ENCODE peak calls at places on chromosomes 6 and 20, in five cellular contexts. One of them, this sample, is unnamed.

GRCh38 chr6:152353440-152353839 is 283.7 kb downstream of the SYNE1 start:
- DNase-seq in foreskin fibroblast: no peak
- DNase-seq in naive thymus-derived CD4-positive, alpha-beta T cell: no peak
- DNase-seq in uterus: no peak
- DNase-seq in WTC11: no peak
- DNase-seq in this sample: no peak

GRCh38 chr6:84688187-84688878 is 76.1 kb downstream of the TBX18 start:
- DNase-seq in foreskin fibroblast: no peak
- DNase-seq in naive thymus-derived CD4-positive, alpha-beta T cell: no peak
- DNase-seq in uterus: no peak
- DNase-seq in WTC11: no peak
- DNase-seq in this sample: no peak

GRCh38 chr6:7332090-7332745 is 19.2 kb upstream of the SSR1 start:
- DNase-seq in foreskin fibroblast: no peak
- DNase-seq in naive thymus-derived CD4-positive, alpha-beta T cell: no peak
- DNase-seq in uterus: no peak
- DNase-seq in WTC11: no peak
- DNase-seq in this sample: no peak

GRCh38 chr20:49288784-49289696 is 11.2 kb upstream of the ZNFX1 start:
- DNase-seq in foreskin fibroblast: no peak
- DNase-seq in naive thymus-derived CD4-positive, alpha-beta T cell: no peak
- DNase-seq in uterus: no peak
- DNase-seq in WTC11: no peak
- DNase-seq in this sample: no peak

GRCh38 chr20:64228751-64229518 is 26.6 kb upstream of the PCMTD2 start:
- DNase-seq in foreskin fibroblast: no peak
- DNase-seq in naive thymus-derived CD4-positive, alpha-beta T cell: no peak
- DNase-seq in uterus: no peak
- DNase-seq in WTC11: no peak
- DNase-seq in this sample: no peak

GRCh38 chr20:15396026-15396425 is 1058.6 kb upstream of the FLRT3 start:
- DNase-seq in foreskin fibroblast: no peak
- DNase-seq in naive thymus-derived CD4-positive, alpha-beta T cell: no peak
- DNase-seq in uterus: no peak
- DNase-seq in WTC11: no peak
- DNase-seq in this sample: no peak

GRCh38 chr6:159012201-159012600 is 12.2 kb upstream of the RSPH3 start:
- DNase-seq in foreskin fibroblast: no peak
- DNase-seq in naive thymus-derived CD4-positive, alpha-beta T cell: no peak
- DNase-seq in uterus: no peak
- DNase-seq in WTC11: no peak
- DNase-seq in this sample: no peak

GRCh38 chr6:29769336-29769735 is 46.1 kb downstream of the HLA-F start:
- DNase-seq in foreskin fibroblast: no peak
- DNase-seq in naive thymus-derived CD4-positive, alpha-beta T cell: no peak
- DNase-seq in uterus: no peak
- DNase-seq in WTC11: no peak
- DNase-seq in this sample: no peak

GRCh38 chr20:50346372-50347347 is 156.0 kb downstream of the CEBPB start:
- DNase-seq in foreskin fibroblast: peak; percentile 83
- DNase-seq in naive thymus-derived CD4-positive, alpha-beta T cell: no peak
- DNase-seq in uterus: peak; percentile 88
- DNase-seq in WTC11: no peak
- DNase-seq in this sample: no peak

GRCh38 chr20:2470051-2470431 is 548 bp downstream of the SNRPB start:
- DNase-seq in foreskin fibroblast: peak; percentile 17
- DNase-seq in naive thymus-derived CD4-positive, alpha-beta T cell: no peak
- DNase-seq in uterus: peak; percentile 27
- DNase-seq in WTC11: no peak
- DNase-seq in this sample: no peak

GRCh38 chr6:3281669-3282460 is 23.1 kb downstream of the PSMG4 start:
- DNase-seq in foreskin fibroblast: peak; percentile 59
- DNase-seq in naive thymus-derived CD4-positive, alpha-beta T cell: no peak
- DNase-seq in uterus: peak; percentile 64
- DNase-seq in WTC11: peak; percentile 16
- DNase-seq in this sample: no peak

GRCh38 chr6:137044366-137045220 is at the start of gene IL20RA:
- DNase-seq in foreskin fibroblast: no peak
- DNase-seq in naive thymus-derived CD4-positive, alpha-beta T cell: peak; percentile 11
- DNase-seq in uterus: peak; percentile 33
- DNase-seq in WTC11: peak; percentile 59
- DNase-seq in this sample: no peak

GRCh38 chr20:49982072-49982345 is 771 bp upstream of the SNAI1 start:
- DNase-seq in foreskin fibroblast: no peak
- DNase-seq in naive thymus-derived CD4-positive, alpha-beta T cell: no peak
- DNase-seq in uterus: no peak
- DNase-seq in WTC11: no peak
- DNase-seq in this sample: no peak

GRCh38 chr6:135183532-135184440 is 2.7 kb downstream of the MYB start:
- DNase-seq in foreskin fibroblast: no peak
- DNase-seq in naive thymus-derived CD4-positive, alpha-beta T cell: peak; percentile 57
- DNase-seq in uterus: no peak
- DNase-seq in WTC11: peak; percentile 79
- DNase-seq in this sample: no peak

GRCh38 chr6:74369556-74369993 is 673.6 kb downstream of the CD109 start:
- DNase-seq in foreskin fibroblast: peak; percentile 90
- DNase-seq in naive thymus-derived CD4-positive, alpha-beta T cell: no peak
- DNase-seq in uterus: no peak
- DNase-seq in WTC11: no peak
- DNase-seq in this sample: no peak

GRCh38 chr20:63896136-63896890 is 1.4 kb downstream of the DNAJC5 start:
- DNase-seq in foreskin fibroblast: no peak
- DNase-seq in naive thymus-derived CD4-positive, alpha-beta T cell: no peak
- DNase-seq in uterus: no peak
- DNase-seq in WTC11: no peak
- DNase-seq in this sample: no peak

GRCh38 chr6:90483116-90483839 is 103.6 kb downstream of the MAP3K7 start:
- DNase-seq in foreskin fibroblast: peak; percentile 40
- DNase-seq in naive thymus-derived CD4-positive, alpha-beta T cell: no peak
- DNase-seq in uterus: no peak
- DNase-seq in WTC11: no peak
- DNase-seq in this sample: no peak

This sample was measured in anterior cingulate cortex.